ENCODE peak calls at places on chromosome 1, in four cellular contexts. D, N, H and B are unnamed samples.

GRCh38 chr1:151311589-151312331 is 15.5 kb downstream of the PI4KB start:
- DNase-seq in D (peak), N (peak), H (no peak), B (no peak)

GRCh38 chr1:18776777-18777176 is 82.7 kb downstream of the TAS1R2 start:
- DNase-seq in D (no peak), N (no peak), H (no peak), B (no peak)

GRCh38 chr1:51956528-51957509 is 33.7 kb downstream of the RAB3B start:
- DNase-seq in D (no peak), N (no peak), H (no peak), B (no peak)

GRCh38 chr1:209072481-209072880 is 511.0 kb upstream of the CAMK1G start:
- DNase-seq in D (no peak), N (no peak), H (no peak), B (no peak)

GRCh38 chr1:196148367-196148970 is 459.8 kb downstream of the KCNT2 start:
- DNase-seq in D (no peak), N (peak), H (no peak), B (no peak)

GRCh38 chr1:8116892-8117262 is 90.8 kb upstream of the ERRFI1 start:
- DNase-seq in D (no peak), N (peak), H (no peak), B (no peak)

GRCh38 chr1:236705771-236706565 is 19.7 kb downstream of the ACTN2 start:
- DNase-seq in D (no peak), N (no peak), H (no peak), B (no peak)

GRCh38 chr1:215807926-215808325 is 240.8 kb downstream of the KCTD3 start:
- DNase-seq in D (no peak), N (no peak), H (no peak), B (no peak)

GRCh38 chr1:32351859-32352745 is 10.2 kb downstream of the FAM229A start:
- DNase-seq in D (peak), N (peak), H (no peak), B (no peak)

GRCh38 chr1:94142022-94142421 is 21.1 kb upstream of the ABCA4 start:
- DNase-seq in D (no peak), N (no peak), H (no peak), B (no peak)

GRCh38 chr1:234842726-234843641 is 233.0 kb upstream of the IRF2BP2 start:
- DNase-seq in D (peak), N (no peak), H (peak), B (no peak)

GRCh38 chr1:164772635-164773034 is 213.7 kb downstream of the PBX1 start:
- DNase-seq in D (peak), N (no peak), H (no peak), B (no peak)

GRCh38 chr1:149942207-149942606 is 5.5 kb upstream of the MTMR11 start:
- DNase-seq in D (peak), N (peak), H (no peak), B (no peak)

GRCh38 chr1:112770724-112771123 is 55.6 kb upstream of the PPM1J start:
- DNase-seq in D (no peak), N (no peak), H (no peak), B (no peak)

GRCh38 chr1:5892370-5892769 is 99.9 kb downstream of the NPHP4 start:
- DNase-seq in D (peak), N (no peak), H (no peak), B (no peak)

GRCh38 chr1:197441990-197442389 is 173.9 kb downstream of the CRB1 start:
- DNase-seq in D (no peak), N (peak), H (no peak), B (no peak)

DNA sequence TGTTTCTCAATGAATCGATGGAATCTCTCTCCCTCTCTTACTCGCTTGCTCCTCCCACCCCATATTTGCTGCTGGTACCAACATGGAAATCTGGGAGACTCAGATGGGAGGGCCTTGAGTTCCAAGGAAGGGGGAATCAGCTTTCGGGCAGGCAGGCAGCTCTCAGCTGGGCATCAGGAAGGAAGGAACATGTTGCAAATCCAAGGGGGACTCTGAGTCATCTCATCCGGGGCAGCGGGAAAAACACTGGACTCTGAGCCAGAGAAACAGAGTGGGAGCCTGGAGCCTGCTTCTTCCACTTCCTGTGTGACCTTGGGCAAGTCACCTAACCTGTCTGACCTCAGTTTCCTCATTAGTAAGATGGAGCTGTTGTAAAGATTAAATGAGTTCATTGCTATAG is 147.7 kb downstream of the PTPRU start:
- DNase-seq in D (no peak), N (no peak), H (no peak), B (no peak)
- TF ChIP-seq HDAC6 in D (no peak), N (no peak), H (no peak), B (no peak)

GRCh38 chr1:27601321-27601770 is 2.6 kb downstream of the AHDC1 start:
- DNase-seq in D (no peak), N (no peak), H (no peak), B (no peak)

GRCh38 chr1:27598288-27598687 is 5.7 kb downstream of the AHDC1 start:
- DNase-seq in D (peak), N (no peak), H (no peak), B (no peak)

GRCh38 chr1:27600500-27601175 is 3.3 kb downstream of the AHDC1 start:
- DNase-seq in D (no peak), N (peak), H (no peak), B (no peak)

GRCh38 chr1:27598902-27599528 is 4.9 kb downstream of the AHDC1 start:
- DNase-seq in D (peak), N (no peak), H (no peak), B (no peak)

GRCh38 chr1:27599605-27600499 is 4.1 kb downstream of the AHDC1 start:
- DNase-seq in D (peak), N (no peak), H (no peak), B (no peak)
- TF ChIP-seq HDAC6 in D (no peak), N (no peak), H (no peak), B (no peak)

GRCh38 chr1:54597455-54598030 is 25.8 kb downstream of the FAM151A start:
- DNase-seq in D (no peak), N (no peak), H (no peak), B (no peak)

GRCh38 chr1:54593571-54594160 is 29.7 kb downstream of the FAM151A start:
- DNase-seq in D (no peak), N (no peak), H (no peak), B (no peak)

GRCh38 chr1:54596756-54597155 is 26.6 kb downstream of the FAM151A start:
- DNase-seq in D (no peak), N (no peak), H (no peak), B (no peak)

GRCh38 chr1:54594463-54594862 is 28.9 kb downstream of the FAM151A start:
- DNase-seq in D (no peak), N (no peak), H (no peak), B (no peak)

GRCh38 chr1:54595956-54596498 is 27.3 kb downstream of the FAM151A start:
- DNase-seq in D (no peak), N (no peak), H (no peak), B (no peak)
- TF ChIP-seq HDAC6 in D (no peak), N (no peak), H (no peak), B (no peak)

GRCh38 chr1:232982238-232982944 is 32.0 kb downstream of the NTPCR start:
- DNase-seq in D (no peak), N (no peak), H (no peak), B (no peak)
- TF ChIP-seq HDAC6 in D (no peak), N (no peak), H (no peak), B (no peak)

GRCh38 chr1:113850127-113850796 is 21.2 kb downstream of the PTPN22 start:
- DNase-seq in D (no peak), N (no peak), H (no peak), B (no peak)
- TF ChIP-seq HDAC6 in D (no peak), N (no peak), H (no peak), B (no peak)

DNA sequence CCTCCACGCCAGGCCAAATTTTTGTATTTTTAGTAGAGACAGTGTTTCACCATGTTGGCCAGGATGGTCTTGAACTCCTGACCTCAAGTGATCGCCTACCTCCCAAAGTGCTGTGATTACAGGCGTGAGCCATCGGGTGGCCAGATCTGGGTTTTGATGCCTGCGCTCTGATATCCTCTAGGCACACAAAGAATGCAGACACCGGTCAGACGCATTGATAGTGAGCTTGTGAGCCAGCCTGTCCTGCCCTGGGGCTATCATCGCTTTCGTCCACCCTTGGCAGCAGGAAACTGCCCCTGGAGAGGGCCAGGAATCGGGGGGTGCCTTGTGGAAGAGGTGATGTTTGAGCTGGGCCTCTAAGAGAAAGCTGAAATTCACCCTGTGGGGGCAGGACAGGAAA is 4.0 kb downstream of the FBLIM1 start:
- DNase-seq in D (no peak), N (no peak), H (no peak), B (no peak)
- TF ChIP-seq HDAC6 in D (no peak), N (no peak), H (no peak), B (no peak)

DNA sequence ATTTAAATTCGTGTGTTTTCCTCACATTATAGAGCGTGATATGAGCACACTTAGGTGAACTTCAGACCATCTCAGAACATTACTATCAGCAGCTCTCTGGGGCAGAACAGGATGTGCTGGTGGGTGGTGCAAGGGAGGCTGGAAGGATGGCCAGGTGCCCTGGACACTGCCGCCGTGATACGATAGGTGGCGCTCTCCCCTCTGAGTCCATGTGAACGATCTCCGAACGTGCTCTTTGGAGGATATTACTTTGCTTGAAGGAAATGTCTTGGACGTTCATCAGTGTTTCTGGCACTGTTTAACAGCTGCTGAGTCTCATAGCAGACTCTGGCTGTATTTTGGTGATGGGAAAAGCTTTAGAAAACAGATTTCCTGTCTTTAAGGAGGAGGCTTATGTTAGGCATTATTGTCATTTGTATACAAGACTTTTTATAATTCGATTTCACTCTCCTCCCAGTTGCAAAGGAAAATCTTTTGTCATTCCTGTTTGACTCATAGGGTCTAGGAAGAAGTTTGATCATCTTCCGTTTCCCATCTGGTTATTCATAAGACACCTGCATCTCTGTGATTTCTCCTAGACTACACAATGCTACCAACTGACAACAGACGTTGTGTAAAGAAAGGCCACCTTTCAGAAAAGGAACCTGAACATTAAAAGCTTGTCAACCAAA is 386.2 kb upstream of the ADGRL2 start:
- DNase-seq in D (peak), N (no peak), H (peak), B (peak)
- TF ChIP-seq HDAC6 in D (no peak), N (no peak), H (no peak), B (no peak)

DNA sequence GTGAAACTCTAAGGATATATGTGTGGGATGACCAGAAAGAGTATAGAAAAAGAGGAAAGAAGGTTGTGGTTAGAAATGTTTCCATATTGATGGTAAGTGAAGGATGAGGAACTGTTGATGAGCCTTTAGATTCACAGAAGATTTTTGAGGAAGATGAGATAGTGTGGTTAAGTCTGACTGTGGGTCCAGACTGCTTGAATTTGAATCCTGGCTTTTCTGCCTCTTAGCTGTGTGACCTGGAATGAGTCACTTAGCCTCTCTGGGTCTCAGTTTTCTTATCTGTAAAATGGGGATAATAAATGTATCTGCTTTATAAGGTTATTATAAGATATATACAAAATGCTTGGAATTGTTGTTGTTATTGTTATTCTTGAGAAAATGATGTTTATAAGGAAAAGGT is 27.6 kb downstream of the RGL1 start:
- DNase-seq in D (no peak), N (no peak), H (no peak), B (no peak)
- TF ChIP-seq HDAC6 in D (no peak), N (no peak), H (no peak), B (no peak)

GRCh38 chr1:221272940-221273339 is 393.7 kb downstream of the HLX start:
- DNase-seq in D (no peak), N (no peak), H (no peak), B (no peak)

GRCh38 chr1:221271696-221272095 is 392.5 kb downstream of the HLX start:
- DNase-seq in D (no peak), N (no peak), H (no peak), B (no peak)

GRCh38 chr1:221276911-221277310 is 397.7 kb downstream of the HLX start:
- DNase-seq in D (no peak), N (no peak), H (no peak), B (no peak)

GRCh38 chr1:221279146-221279545 is 399.9 kb downstream of the HLX start:
- DNase-seq in D (no peak), N (no peak), H (no peak), B (no peak)

GRCh38 chr1:221274373-221274772 is 395.1 kb downstream of the HLX start:
- DNase-seq in D (no peak), N (no peak), H (no peak), B (no peak)
- TF ChIP-seq HDAC6 in D (no peak), N (no peak), H (no peak), B (no peak)